ENCODE peak calls at places on chromosomes 6 and 20, in five cellular contexts. K is mucosa of gallbladder, N is aorta, J is SK-MEL-5, Y is small intestine. A is an unnamed sample.
A peak's percentile ranks its signal among the peaks of the same experiment; 100 is the strongest.

GRCh38 chr6:129648819-129649491 is 61.0 kb downstream of the ARHGAP18 start:
- DNase-seq in K (no peak), N (no peak), J (peak; percentile 85), Y (no peak), A (peak; percentile 87)

GRCh38 chr6:90460067-90460466 is 126.8 kb downstream of the MAP3K7 start:
- DNase-seq in K (no peak), N (no peak), J (no peak), Y (no peak), A (no peak)

GRCh38 chr20:32164984-32165735 is 42.4 kb downstream of the PLAGL2 start:
- DNase-seq in K (no peak), N (peak; percentile 57), J (no peak), Y (no peak), A (no peak)

GRCh38 chr6:168194732-168195565 is 115.9 kb upstream of the FRMD1 start:
- DNase-seq in K (no peak), N (peak; percentile 57), J (no peak), Y (no peak), A (no peak)

GRCh38 chr6:31822038-31822821 is 5.3 kb upstream of the HSPA1B start:
- DNase-seq in K (peak; percentile 91), N (peak; percentile 91), J (peak; percentile 69), Y (peak; percentile 91), A (peak; percentile 50)

GRCh38 chr6:168695701-168696100 is 254.7 kb downstream of the SMOC2 start:
- DNase-seq in K (no peak), N (no peak), J (no peak), Y (no peak), A (no peak)

GRCh38 chr20:20369353-20370086 is 1.6 kb downstream of the INSM1 start:
- DNase-seq in K (no peak), N (no peak), J (no peak), Y (peak; percentile 40), A (no peak)

GRCh38 chr20:44862286-44862685 is 23.2 kb upstream of the YWHAB start:
- DNase-seq in K (no peak), N (no peak), J (no peak), Y (no peak), A (no peak)

GRCh38 chr6:18277181-18278006 is 13.1 kb upstream of the DEK start:
- DNase-seq in K (no peak), N (no peak), J (no peak), Y (no peak), A (no peak)

GRCh38 chr6:22826961-22827360 is 257.6 kb downstream of the HDGFL1 start:
- DNase-seq in K (no peak), N (no peak), J (no peak), Y (no peak), A (no peak)

GRCh38 chr6:44257007-44257752 is at the start of gene SLC35B2:
- DNase-seq in K (peak; percentile 49), N (peak; percentile 88), J (peak; percentile 92), Y (peak; percentile 62), A (peak; percentile 88)

GRCh38 chr6:126947070-126947469 is 171.4 kb upstream of the RSPO3 start:
- DNase-seq in K (peak; percentile 12), N (peak; percentile 75), J (peak; percentile 1), Y (no peak), A (peak; percentile 20)

GRCh38 chr6:4133941-4134838 is 1.2 kb downstream of the ECI2 start:
- DNase-seq in K (no peak), N (no peak), J (peak; percentile 35), Y (peak; percentile 63), A (no peak)

GRCh38 chr6:170278743-170279094 is 12.2 kb downstream of the DLL1 start:
- DNase-seq in K (no peak), N (no peak), J (no peak), Y (no peak), A (no peak)

GRCh38 chr6:64104051-64104450 is 468.4 kb downstream of the PHF3 start:
- DNase-seq in K (no peak), N (no peak), J (no peak), Y (no peak), A (no peak)

GRCh38 chr20:50083034-50083433 is 29.9 kb downstream of the UBE2V1 start:
- DNase-seq in K (no peak), N (no peak), J (no peak), Y (no peak), A (no peak)

GRCh38 chr20:4519530-4519929 is 202.2 kb upstream of the PRND start:
- DNase-seq in K (no peak), N (no peak), J (peak; percentile 70), Y (peak; percentile 29), A (no peak)

GRCh38 chr6:124676033-124676432 is 286.2 kb upstream of the RNF217 start:
- DNase-seq in K (no peak), N (no peak), J (no peak), Y (no peak), A (peak; percentile 45)

GRCh38 chr6:148945311-148946021 is 198.6 kb downstream of the UST start:
- DNase-seq in K (no peak), N (no peak), J (no peak), Y (no peak), A (no peak)

GRCh38 chr20:46720776-46721425 is 11.5 kb downstream of the SLC2A10 start:
- DNase-seq in K (no peak), N (no peak), J (no peak), Y (no peak), A (no peak)

GRCh38 chr6:165671222-165671715 is 8.2 kb upstream of the PDE10A start:
- DNase-seq in K (no peak), N (no peak), J (no peak), Y (no peak), A (no peak)

GRCh38 chr20:25399038-25399430 is 8.4 kb upstream of the ABHD12 start:
- DNase-seq in K (peak; percentile 46), N (no peak), J (peak; percentile 93), Y (peak; percentile 81), A (peak; percentile 85)

GRCh38 chr6:106223300-106223930 is 102.1 kb downstream of the ATG5 start:
- DNase-seq in K (peak; percentile 73), N (no peak), J (peak; percentile 74), Y (peak; percentile 72), A (peak; percentile 48)

GRCh38 chr6:36334832-36335459 is 1.7 kb downstream of the BNIP5 start:
- DNase-seq in K (peak; percentile 83), N (peak; percentile 28), J (no peak), Y (peak; percentile 88), A (no peak)

GRCh38 chr20:36259177-36259835 is 23.0 kb downstream of the AAR2 start:
- DNase-seq in K (no peak), N (peak; percentile 44), J (no peak), Y (no peak), A (no peak)

GRCh38 chr6:15501806-15502450 is 160.9 kb downstream of the DTNBP1 start:
- DNase-seq in K (peak; percentile 27), N (peak; percentile 78), J (no peak), Y (no peak), A (no peak)

GRCh38 chr6:92777146-92777740 is 642.1 kb downstream of the EPHA7 start:
- DNase-seq in K (no peak), N (no peak), J (peak; percentile 62), Y (peak; percentile 37), A (peak; percentile 2)

A was measured in foreskin melanocyte.